ENCODE peak calls at places on chromosome X, in six cellular contexts. T is GM12891, C is GM12878, V is H1, I is HepG2, D is K562. Q is an unnamed sample.
A peak's percentile ranks its signal among the peaks of the same experiment; 100 is the strongest.

GRCh38 chrX:69987691-69988090 is 62.0 kb downstream of the AWAT2 start:
- DNase-seq in T (no peak), V (no peak), C (no peak), I (no peak), D (no peak), Q (no peak)

GRCh38 chrX:17860179-17860780 is 818 bp downstream of the RAI2 start:
- DNase-seq in I (no peak), D (no peak), C (no peak), T (no peak), V (no peak), Q (peak; percentile 9)

GRCh38 chrX:9835585-9836210 is 49.5 kb downstream of the SHROOM2 start:
- DNase-seq in V (no peak), T (no peak), D (no peak), I (no peak), C (no peak), Q (no peak)

GRCh38 chrX:9464435-9465371 is at the start of gene TBL1X:
- DNase-seq in C (no peak), T (peak; percentile 32), D (peak; percentile 90), V (no peak), I (peak; percentile 37), Q (peak; percentile 44)

GRCh38 chrX:153844509-153845082 is 14.3 kb upstream of the PDZD4 start:
- DNase-seq in I (no peak), T (no peak), D (no peak), V (no peak), C (no peak), Q (no peak)

GRCh38 chrX:45011131-45011530 is 138.1 kb downstream of the KDM6A start:
- DNase-seq in T (no peak), I (no peak), D (no peak), V (no peak), C (no peak), Q (no peak)

GRCh38 chrX:65643046-65643785 is 24.2 kb upstream of the MSN start:
- DNase-seq in D (no peak), V (no peak), C (no peak), T (no peak), I (no peak), Q (no peak)

GRCh38 chrX:119784747-119785446 is 6.5 kb downstream of the RPL39 start:
- DNase-seq in T (no peak), I (no peak), V (peak; percentile 9), D (peak; percentile 46), C (no peak), Q (no peak)

GRCh38 chrX:17521871-17522693 is 147.1 kb downstream of the NHS start:
- DNase-seq in V (no peak), T (no peak), I (no peak), D (peak; percentile 8), C (no peak), Q (no peak)

GRCh38 chrX:11759172-11759460 is 1.1 kb downstream of the MSL3 start:
- DNase-seq in D (no peak), T (no peak), V (no peak), C (no peak), I (no peak), Q (no peak)

GRCh38 chrX:4706961-4707360 is 993.5 kb upstream of the PRKX start:
- DNase-seq in I (no peak), V (no peak), T (no peak), C (no peak), D (no peak), Q (no peak)

GRCh38 chrX:47129157-47129878 is 15.2 kb downstream of the NDUFB11 start:
- DNase-seq in T (peak; percentile 42), D (peak; percentile 90), I (peak; percentile 90), C (peak; percentile 93), V (peak; percentile 76), Q (peak; percentile 54)
- TF ChIP-seq POLR2A in T (peak; percentile 87), D (peak; percentile 51), I (peak; percentile 35), C (peak; percentile 85), V (no peak), Q (peak; percentile 76)

DNA sequence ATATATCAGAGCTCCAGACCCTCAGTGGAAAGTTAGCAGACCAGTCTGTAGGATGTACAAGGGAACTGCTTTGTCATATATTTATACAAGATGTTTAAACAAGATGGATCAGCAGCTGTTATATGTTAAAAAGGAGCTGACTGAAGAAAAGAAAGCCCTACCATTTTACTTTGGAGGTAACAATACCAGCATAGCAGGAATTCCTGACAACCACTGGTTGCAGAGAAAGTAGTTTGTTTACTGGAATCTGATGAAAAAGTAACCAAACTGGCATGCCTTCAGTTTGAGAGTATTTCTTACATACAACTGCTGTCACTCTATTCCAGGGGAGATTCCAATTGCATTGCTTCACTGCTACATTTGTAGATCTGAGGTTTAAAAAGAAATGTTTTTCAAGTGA is 49.5 kb upstream of the GABRQ start:
- DNase-seq in T (no peak), V (no peak), D (no peak), I (no peak), C (no peak), Q (no peak)
- TF ChIP-seq TAF1 in T (no peak), V (no peak), D (no peak), I (no peak), C (no peak), Q (no peak)

GRCh38 chrX:20681691-20682090 is 415.0 kb upstream of the RPS6KA3 start:
- DNase-seq in T (no peak), V (no peak), I (no peak), C (no peak), D (no peak), Q (no peak)

GRCh38 chrX:20680998-20681397 is 414.3 kb upstream of the RPS6KA3 start:
- DNase-seq in T (no peak), I (no peak), D (no peak), C (no peak), V (no peak), Q (no peak)

GRCh38 chrX:20686256-20686655 is 419.5 kb upstream of the RPS6KA3 start:
- DNase-seq in I (no peak), D (no peak), V (no peak), T (no peak), C (no peak), Q (no peak)

GRCh38 chrX:20685652-20686051 is 418.9 kb upstream of the RPS6KA3 start:
- DNase-seq in C (no peak), T (no peak), V (no peak), I (no peak), D (no peak), Q (no peak)
- TF ChIP-seq POLR2A in C (no peak), T (no peak), V (no peak), I (no peak), D (no peak), Q (no peak)

DNA sequence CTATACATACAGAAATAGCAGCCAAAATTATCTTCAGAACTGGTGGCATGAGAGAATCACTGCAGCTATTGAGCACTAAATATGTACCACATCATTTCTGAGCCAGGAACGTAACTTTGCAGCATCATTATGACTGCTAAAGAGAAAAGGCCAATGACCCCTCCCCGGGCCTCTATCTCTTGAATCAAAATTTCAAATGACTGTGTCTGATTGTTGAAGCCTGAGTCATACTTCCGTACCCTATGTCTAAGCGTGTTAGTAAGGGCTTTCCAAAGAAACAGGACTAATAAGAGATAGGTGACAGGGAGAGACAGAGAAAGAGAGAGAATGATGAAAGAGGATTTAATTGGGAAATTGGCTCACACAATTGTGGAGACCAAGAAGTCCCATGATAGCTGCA is 445.5 kb upstream of the SPANXN1 start:
- DNase-seq in V (no peak), T (no peak), D (no peak), C (no peak), I (no peak), Q (no peak)
- TF ChIP-seq TAF1 in V (no peak), T (no peak), D (no peak), C (no peak), I (no peak), Q (no peak)

GRCh38 chrX:53224860-53225797 is at the start of gene KDM5C:
- DNase-seq in D (peak; percentile 95), I (peak; percentile 84), V (peak; percentile 53), C (peak; percentile 79), T (peak; percentile 78), Q (peak; percentile 95)
- TF ChIP-seq POLR2A in D (peak; percentile 90), I (peak; percentile 68), V (peak; percentile 90), C (peak; percentile 99), T (peak; percentile 82), Q (peak; percentile 93)

Q was measured in GM12892.